ENCODE peak calls at places on chromosomes 16 and 17, in seven cellular contexts. O is ovary; J is astrocyte of the spinal cord; M is fibroblast of mammary gland; X is activated CD8-positive, alpha-beta T cell treated with anti-CD3 and anti-CD28 coated beads for 36 hours; Q is stomach; N is WTC11. R is an unnamed sample.

GRCh38 chr16:61323456-61323855 is 712.8 kb downstream of the CDH8 start:
- DNase-seq in N (no peak), M (no peak), J (no peak), O (no peak), Q (no peak), X (no peak), R (no peak)

GRCh38 chr16:86757704-86758040 is 179.3 kb downstream of the FOXL1 start:
- DNase-seq in X (no peak), Q (no peak), J (no peak), N (no peak), M (no peak), O (no peak), R (no peak)

GRCh38 chr16:87723224-87723619 is 42.6 kb downstream of the KLHDC4 start:
- DNase-seq in J (peak; percentile 76), O (no peak), N (no peak), M (peak; percentile 77), Q (peak; percentile 48), X (peak; percentile 28), R (peak; percentile 52)

GRCh38 chr17:6095501-6095900 is 25.3 kb downstream of the WSCD1 start:
- DNase-seq in X (no peak), O (no peak), N (no peak), Q (no peak), J (no peak), M (no peak), R (no peak)

GRCh38 chr17:62110923-62111484 is 45.9 kb upstream of the MED13 start:
- DNase-seq in N (no peak), X (no peak), J (no peak), Q (no peak), M (peak; percentile 52), O (no peak), R (no peak)

GRCh38 chr17:44581868-44582267 is 24.6 kb downstream of the FZD2 start:
- DNase-seq in O (no peak), Q (no peak), N (no peak), M (peak; percentile 32), J (no peak), X (peak; percentile 20), R (no peak)

GRCh38 chr17:69928586-69928985 is 146.4 kb upstream of the KCNJ16 start:
- DNase-seq in O (no peak), J (no peak), X (no peak), M (no peak), N (no peak), Q (no peak), R (no peak)

GRCh38 chr17:77770331-77771105 is 188.0 kb upstream of the TNRC6C start:
- DNase-seq in M (peak; percentile 97), X (no peak), Q (no peak), J (peak; percentile 69), N (no peak), O (no peak), R (no peak)

GRCh38 chr16:72848759-72849664 is 198.9 kb downstream of the ZFHX3 start:
- DNase-seq in O (peak; percentile 87), M (peak; percentile 87), Q (peak; percentile 92), J (peak; percentile 90), X (no peak), N (no peak), R (no peak)

GRCh38 chr16:85026696-85027095 is 899 bp upstream of the KIAA0513 start:
- DNase-seq in Q (no peak), J (no peak), M (no peak), O (no peak), X (no peak), N (no peak), R (no peak)

GRCh38 chr17:2931901-2932300 is 131.5 kb downstream of the OR1D5 start:
- DNase-seq in N (no peak), Q (no peak), J (no peak), X (no peak), M (no peak), O (no peak), R (no peak)

GRCh38 chr17:43830510-43831145 is 2.3 kb downstream of the MPP3 start:
- DNase-seq in X (peak; percentile 19), Q (no peak), N (no peak), O (no peak), M (no peak), J (no peak), R (no peak)

GRCh38 chr17:378068-378467 is 25.5 kb upstream of the RPH3AL start:
- DNase-seq in M (no peak), O (no peak), N (no peak), J (no peak), X (no peak), Q (no peak), R (no peak)

GRCh38 chr17:65062168-65062915 is 5.8 kb upstream of the GNA13 start:
- DNase-seq in X (no peak), O (no peak), Q (no peak), N (no peak), J (no peak), M (peak; percentile 19), R (no peak)

GRCh38 chr17:2034806-2035548 is 5.0 kb downstream of the DPH1 start:
- DNase-seq in N (no peak), J (no peak), O (no peak), M (peak; percentile 88), X (no peak), Q (no peak), R (no peak)

GRCh38 chr16:90008708-90009145 is 10.5 kb downstream of the DBNDD1 start:
- DNase-seq in M (no peak), J (peak; percentile 22), X (peak; percentile 91), O (no peak), N (no peak), Q (no peak), R (peak; percentile 75)

GRCh38 chr16:30082545-30083090 is 6.8 kb downstream of the PPP4C start:
- DNase-seq in X (no peak), O (no peak), M (no peak), N (no peak), Q (no peak), J (no peak), R (no peak)
- TF ChIP-seq CTCF in X (no peak), O (no peak), M (no peak), N (no peak), Q (no peak), J (peak; percentile 14), R (no peak)

GRCh38 chr17:57517216-57517518 is 227.9 kb downstream of the CCDC182 start:
- DNase-seq in O (no peak), J (no peak), M (no peak), X (no peak), Q (no peak), N (no peak), R (no peak)

GRCh38 chr17:57517519-57518342 is 227.4 kb downstream of the CCDC182 start:
- DNase-seq in X (no peak), Q (no peak), M (no peak), J (no peak), O (no peak), N (no peak), R (no peak)

GRCh38 chr17:57516290-57517215 is 228.5 kb downstream of the CCDC182 start:
- DNase-seq in M (no peak), J (no peak), X (no peak), O (no peak), N (no peak), Q (no peak), R (no peak)

GRCh38 chr17:57514614-57515013 is 230.5 kb downstream of the CCDC182 start:
- DNase-seq in M (no peak), O (no peak), J (no peak), Q (no peak), X (no peak), N (no peak), R (no peak)

DNA sequence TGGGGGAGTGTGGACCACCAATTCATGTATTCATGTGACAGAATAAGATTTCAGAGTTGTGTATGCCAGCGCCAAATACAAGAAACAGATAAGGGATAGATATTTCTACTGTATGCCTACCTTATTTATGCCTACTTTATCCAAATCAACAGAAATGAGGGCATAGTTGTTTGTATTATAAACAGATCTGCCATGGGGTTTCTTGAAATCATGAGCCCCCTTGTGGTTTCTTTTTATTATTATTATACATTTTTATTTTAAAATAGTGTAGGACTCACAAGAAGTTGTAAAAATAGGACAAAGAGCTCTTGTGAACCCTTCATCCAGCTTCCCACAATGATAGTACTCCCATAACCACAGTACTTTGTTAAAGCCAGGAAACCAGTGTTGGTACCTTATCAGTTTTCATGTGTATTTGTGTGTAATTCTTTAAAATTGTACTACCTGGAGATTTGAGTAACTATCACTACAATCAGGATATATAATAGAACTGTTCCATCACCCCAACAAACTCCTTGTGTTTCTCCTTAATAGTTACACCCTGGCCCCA is 229.4 kb downstream of the CCDC182 start:
- DNase-seq in X (no peak), J (no peak), M (no peak), N (no peak), Q (no peak), O (no peak), R (no peak)
- TF ChIP-seq CTCF in X (no peak), J (no peak), M (no peak), N (no peak), Q (no peak), O (no peak), R (no peak)

GRCh38 chr16:1347286-1347855 is 4.3 kb downstream of the TSR3 start:
- DNase-seq in Q (no peak), N (no peak), M (no peak), O (no peak), X (no peak), J (no peak), R (no peak)

GRCh38 chr16:1345087-1345486 is 6.6 kb downstream of the TSR3 start:
- DNase-seq in Q (no peak), J (no peak), X (no peak), N (no peak), M (no peak), O (no peak), R (no peak)

GRCh38 chr16:1345651-1346421 is 5.8 kb downstream of the TSR3 start:
- DNase-seq in N (no peak), Q (no peak), J (no peak), O (no peak), X (no peak), M (no peak), R (no peak)

GRCh38 chr16:1347962-1348361 is 3.7 kb downstream of the TSR3 start:
- DNase-seq in M (no peak), Q (no peak), O (no peak), J (no peak), X (no peak), N (no peak), R (no peak)

DNA sequence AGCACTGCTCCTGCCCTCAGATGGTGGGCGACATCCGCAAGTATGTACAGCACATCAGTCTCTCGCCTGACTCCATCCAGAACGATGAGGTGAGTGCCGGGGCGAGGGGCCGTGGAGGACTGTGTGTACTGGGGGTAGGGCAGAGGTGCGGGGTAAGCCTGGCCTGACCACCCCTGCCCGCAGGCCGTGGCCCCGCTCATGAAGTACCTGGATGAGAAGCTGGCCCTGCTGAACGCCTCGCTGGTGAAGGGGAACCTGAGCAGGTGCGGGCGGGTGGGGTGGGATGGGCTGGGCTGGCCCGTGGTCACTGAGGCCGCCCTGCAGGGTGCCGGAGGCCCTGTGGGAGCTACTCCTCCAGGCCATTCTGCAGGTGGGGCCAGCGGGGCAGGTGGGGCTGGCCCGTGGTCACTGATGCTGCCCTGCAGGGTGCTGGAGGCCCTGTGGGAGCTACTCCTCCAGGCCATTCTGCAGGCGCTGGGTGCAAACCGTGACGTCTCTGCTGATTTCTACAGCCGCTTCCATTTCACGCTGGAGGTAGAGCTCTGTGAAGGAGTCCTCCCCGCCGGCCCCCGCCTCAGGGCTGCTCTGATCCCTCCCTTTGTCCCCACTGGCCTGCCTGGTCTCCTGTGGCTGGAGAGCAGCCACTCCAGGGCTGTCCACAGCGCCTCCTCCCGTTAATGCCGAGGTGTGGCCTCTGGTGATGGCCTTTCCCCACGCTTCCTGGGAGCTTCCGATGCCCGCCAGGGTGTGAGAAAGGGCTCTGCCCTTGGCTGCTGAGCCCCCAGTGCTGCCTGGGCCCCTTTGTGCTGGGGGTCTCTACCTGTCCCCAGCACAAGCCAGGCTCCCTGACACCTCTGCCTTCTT is 5.0 kb downstream of the TSR3 start:
- DNase-seq in Q (no peak), M (peak; percentile 20), N (no peak), O (no peak), X (no peak), J (no peak), R (no peak)
- TF ChIP-seq CTCF in Q (no peak), M (peak; percentile 32), N (no peak), O (no peak), X (no peak), J (no peak), R (peak; percentile 12)

GRCh38 chr16:4682616-4683254 is 10.6 kb upstream of the NUDT16L1 start:
- DNase-seq in O (no peak), X (peak; percentile 64), J (peak; percentile 39), Q (peak; percentile 79), N (peak; percentile 86), M (peak; percentile 34), R (no peak)
- TF ChIP-seq CTCF in O (no peak), X (peak; percentile 31), J (peak; percentile 64), Q (no peak), N (peak; percentile 49), M (peak; percentile 27), R (no peak)